ENCODE peak calls at places on chromosome 10, in ten cellular contexts. V, B, K, G, J, T, W, Y, I and H are unnamed samples. For H3K9me3 and H3K36me3, the result is how much of the 10 kb centered on the place peaks cover.

GRCh38 chr10:80283536-80284199 is 5.8 kb downstream of the MAT1A start:
- DNase-seq in V (no peak), B (no peak), K (no peak), G (no peak), J (no peak), T (no peak), W (no peak), Y (no peak), I (no peak), H (no peak)

GRCh38 chr10:21265622-21266021 is 259.9 kb downstream of the SKIDA1 start:
- DNase-seq in V (no peak), B (no peak), K (no peak), G (peak), J (no peak), T (no peak), W (peak), Y (no peak), I (peak), H (no peak)

GRCh38 chr10:127882801-127883459 is 9.8 kb downstream of the CLRN3 start:
- DNase-seq in V (no peak), B (no peak), K (no peak), G (no peak), J (peak), T (no peak), W (no peak), Y (no peak), I (no peak), H (no peak)

GRCh38 chr10:43953672-43954071 is 305.0 kb upstream of the ZNF32 start:
- DNase-seq in V (no peak), B (no peak), K (no peak), G (no peak), J (no peak), T (no peak), W (no peak), Y (no peak), I (no peak), H (peak)

GRCh38 chr10:97861351-97861750 is 11.7 kb downstream of the GOLGA7B start:
- DNase-seq in V (no peak), B (no peak), K (no peak), G (peak), J (no peak), T (peak), W (peak), Y (no peak), I (peak), H (no peak)

GRCh38 chr10:88232029-88232895 is 350.9 kb downstream of the RNLS start:
- DNase-seq in V (peak), B (peak), K (no peak), G (peak), J (peak), T (peak), W (no peak), Y (peak), I (no peak), H (peak)

GRCh38 chr10:100709655-100710054 is 35.7 kb upstream of the PAX2 start:
- DNase-seq in V (no peak), B (no peak), K (no peak), G (no peak), J (no peak), T (no peak), W (no peak), Y (no peak), I (no peak), H (no peak)

GRCh38 chr10:13880760-13881159 is 294.0 kb downstream of the PRPF18 start:
- DNase-seq in V (no peak), B (no peak), K (no peak), G (no peak), J (no peak), T (no peak), W (no peak), Y (no peak), I (no peak), H (no peak)

GRCh38 chr10:32263300-32263699 is 83.7 kb downstream of the EPC1 start:
- DNase-seq in V (no peak), B (no peak), K (no peak), G (no peak), J (no peak), T (no peak), W (no peak), Y (no peak), I (no peak), H (no peak)

GRCh38 chr10:128421731-128422130 is 295.5 kb upstream of the MKI67 start:
- DNase-seq in V (no peak), B (no peak), K (no peak), G (no peak), J (no peak), T (no peak), W (no peak), Y (no peak), I (no peak), H (no peak)

GRCh38 chr10:91088300-91089140 is 131.9 kb upstream of the PCGF5 start:
- DNase-seq in V (no peak), B (no peak), K (no peak), G (peak), J (no peak), T (no peak), W (peak), Y (no peak), I (peak), H (no peak)

GRCh38 chr10:72423426-72423825 is 68.7 kb upstream of the DNAJB12 start:
- DNase-seq in V (no peak), B (no peak), K (no peak), G (no peak), J (no peak), T (no peak), W (no peak), Y (no peak), I (no peak), H (no peak)

GRCh38 chr10:132325969-132326889 is 5.8 kb upstream of the LRRC27 start:
- DNase-seq in V (no peak), B (no peak), K (no peak), G (no peak), J (no peak), T (no peak), W (no peak), Y (no peak), I (no peak), H (no peak)

GRCh38 chr10:43610636-43611035 is 4.4 kb downstream of the ZNF485 start:
- DNase-seq in V (no peak), B (no peak), K (no peak), G (no peak), J (no peak), T (no peak), W (peak), Y (no peak), I (no peak), H (no peak)

GRCh38 chr10:72794260-72794659 is 99.3 kb upstream of the OIT3 start:
- DNase-seq in V (no peak), B (no peak), K (no peak), G (peak), J (no peak), T (no peak), W (peak), Y (no peak), I (peak), H (no peak)

GRCh38 chr10:3902809-3903410 is 117.9 kb upstream of the KLF6 start:
- DNase-seq in V (no peak), B (no peak), K (no peak), G (peak), J (no peak), T (no peak), W (peak), Y (no peak), I (peak), H (no peak)

GRCh38 chr10:43214956-43215561 is 51.8 kb downstream of the RASGEF1A start:
- DNase-seq in V (no peak), B (no peak), K (no peak), G (no peak), J (no peak), T (peak), W (no peak), Y (no peak), I (no peak), H (no peak)

GRCh38 chr10:29239569-29240472 is 49.0 kb upstream of the LYZL1 start:
- DNase-seq in V (no peak), B (no peak), K (no peak), G (peak), J (no peak), T (no peak), W (no peak), Y (no peak), I (peak), H (no peak)

GRCh38 chr10:45566415-45566814 is 106.2 kb downstream of the ZFAND4 start:
- DNase-seq in V (no peak), B (no peak), K (no peak), G (no peak), J (no peak), T (no peak), W (no peak), Y (no peak), I (no peak), H (no peak)

GRCh38 chr10:33163941-33164824 is 170.3 kb downstream of the NRP1 start:
- DNase-seq in V (no peak), B (no peak), K (no peak), G (peak), J (no peak), T (no peak), W (no peak), Y (no peak), I (peak), H (no peak)

GRCh38 chr10:116878123-116878522 is 28.8 kb downstream of the ENO4 start:
- DNase-seq in V (no peak), B (no peak), K (no peak), G (no peak), J (no peak), T (no peak), W (no peak), Y (no peak), I (no peak), H (no peak)

GRCh38 chr10:119246862-119247549 is 39.6 kb downstream of the GRK5 start:
- DNase-seq in V (peak), B (no peak), K (no peak), G (peak), J (no peak), T (peak), W (peak), Y (no peak), I (peak), H (peak)

GRCh38 chr10:13949844-13950542 is 363.2 kb downstream of the PRPF18 start:
- DNase-seq in V (no peak), B (no peak), K (no peak), G (peak), J (no peak), T (no peak), W (peak), Y (no peak), I (peak), H (no peak)

GRCh38 chr10:14678637-14679036 is 96.1 kb downstream of the FAM107B start:
- DNase-seq in V (no peak), B (no peak), K (no peak), G (no peak), J (no peak), T (no peak), W (no peak), Y (no peak), I (no peak), H (no peak)

GRCh38 chr10:97940534-97940933 is 89.9 kb downstream of the CRTAC1 start:
- DNase-seq in V (no peak), B (no peak), K (no peak), G (no peak), J (no peak), T (no peak), W (no peak), Y (no peak), I (no peak), H (no peak)

GRCh38 chr10:29784175-29784773 is 149.5 kb upstream of the SVIL start:
- DNase-seq in V (peak), B (peak), K (peak), G (peak), J (no peak), T (peak), W (peak), Y (no peak), I (peak), H (peak)

GRCh38 chr10:96406091-96406490 is 47.3 kb upstream of the OPALIN start:
- DNase-seq in V (no peak), B (no peak), K (peak), G (no peak), J (no peak), T (no peak), W (no peak), Y (no peak), I (no peak), H (no peak)
- H3K4me3 ChIP-seq in V (no peak), B (no peak), K (no peak), G (no peak), J (no peak), T (no peak), W (no peak), Y (no peak), I (no peak), H (no peak)

GRCh38 chr10:113469796-113470195 is 83.1 kb upstream of the HABP2 start:
- DNase-seq in V (no peak), B (no peak), K (no peak), G (no peak), J (no peak), T (no peak), W (no peak), Y (no peak), I (no peak), H (no peak)
- H3K9me3 ChIP-seq in V (under half), B (under half), K (under half), G (under half), J (under half), T (under half), W (under half), Y (under half), I (under half), H (under half)

GRCh38 chr10:11197854-11198253 is 180.2 kb downstream of the CELF2 start:
- DNase-seq in V (no peak), B (no peak), K (no peak), G (no peak), J (no peak), T (no peak), W (no peak), Y (no peak), I (no peak), H (no peak)
- H3K36me3 ChIP-seq in V (under half), B (under half), K (under half), G (under half), J (under half), T (under half), W (under half), Y (under half), I (under half), H (under half)

DNA sequence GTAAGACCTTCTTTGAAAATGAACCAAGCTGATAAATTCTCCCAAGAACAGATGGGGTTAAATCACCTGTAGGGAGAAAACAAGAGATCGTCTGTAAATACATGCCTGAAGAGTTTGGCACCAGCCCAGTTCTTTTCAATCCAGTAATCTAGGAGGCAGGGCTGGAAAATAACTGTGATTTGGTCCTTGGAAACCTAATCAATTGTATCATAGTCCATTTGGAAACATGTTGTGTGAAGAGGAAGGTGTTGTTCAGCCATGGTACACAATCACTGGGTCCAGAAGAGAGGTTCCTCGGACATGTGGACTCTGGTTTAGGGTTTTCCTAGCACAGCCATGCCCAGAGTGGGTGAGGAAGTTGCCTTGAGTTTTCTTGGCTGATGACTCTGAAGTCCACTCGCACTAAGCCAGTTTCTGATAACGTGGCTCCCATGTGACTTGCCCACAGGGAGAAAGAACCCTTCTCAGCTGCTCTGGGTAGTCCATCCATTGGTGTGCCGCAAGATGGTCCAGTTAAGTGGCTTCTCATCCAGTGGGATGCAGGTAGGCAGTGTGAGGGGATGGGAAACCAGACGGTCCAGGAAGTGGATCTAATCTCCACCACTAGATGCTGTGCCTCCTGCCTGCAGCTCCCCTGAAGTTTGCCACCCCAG is 5.1 kb downstream of the BLNK start:
- DNase-seq in V (no peak), B (no peak), K (no peak), G (no peak), J (no peak), T (no peak), W (no peak), Y (no peak), I (no peak), H (no peak)
- H3K4me3 ChIP-seq in V (no peak), B (no peak), K (no peak), G (no peak), J (no peak), T (no peak), W (no peak), Y (no peak), I (no peak), H (no peak)

GRCh38 chr10:9999627-10000026 is 1018.0 kb upstream of the CELF2 start:
- DNase-seq in V (no peak), B (no peak), K (no peak), G (no peak), J (no peak), T (no peak), W (no peak), Y (no peak), I (no peak), H (no peak)
- H3K9me3 ChIP-seq in V (under half), B (under half), K (under half), G (under half), J (under half), T (under half), W (under half), Y (under half), I (under half), H (under half)

DNA sequence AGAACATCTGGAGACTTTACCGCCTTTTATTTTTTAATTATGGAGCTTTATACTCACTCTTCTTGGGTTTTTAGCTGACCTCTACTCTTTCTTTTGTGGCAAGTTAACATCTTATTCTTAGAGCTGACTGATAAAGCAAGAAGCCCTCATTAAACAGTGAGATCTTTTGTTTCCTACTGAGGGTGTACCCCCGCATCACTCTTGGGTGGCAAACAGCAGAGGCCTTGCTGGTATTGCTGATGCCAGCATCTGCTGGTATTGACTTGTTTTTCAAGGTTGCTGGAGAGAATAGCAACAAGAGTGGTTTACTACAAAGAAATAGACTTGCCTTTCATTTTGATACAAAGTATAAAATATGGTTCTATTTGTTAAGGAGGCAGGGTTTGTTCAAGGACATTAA is 154.7 kb downstream of the ARID5B start:
- DNase-seq in V (no peak), B (no peak), K (no peak), G (no peak), J (no peak), T (no peak), W (no peak), Y (no peak), I (peak), H (no peak)
- H3K36me3 ChIP-seq in V (under half), B (under half), K (under half), G (under half), J (under half), T (under half), W (half or more), Y (under half), I (under half), H (under half)

DNA sequence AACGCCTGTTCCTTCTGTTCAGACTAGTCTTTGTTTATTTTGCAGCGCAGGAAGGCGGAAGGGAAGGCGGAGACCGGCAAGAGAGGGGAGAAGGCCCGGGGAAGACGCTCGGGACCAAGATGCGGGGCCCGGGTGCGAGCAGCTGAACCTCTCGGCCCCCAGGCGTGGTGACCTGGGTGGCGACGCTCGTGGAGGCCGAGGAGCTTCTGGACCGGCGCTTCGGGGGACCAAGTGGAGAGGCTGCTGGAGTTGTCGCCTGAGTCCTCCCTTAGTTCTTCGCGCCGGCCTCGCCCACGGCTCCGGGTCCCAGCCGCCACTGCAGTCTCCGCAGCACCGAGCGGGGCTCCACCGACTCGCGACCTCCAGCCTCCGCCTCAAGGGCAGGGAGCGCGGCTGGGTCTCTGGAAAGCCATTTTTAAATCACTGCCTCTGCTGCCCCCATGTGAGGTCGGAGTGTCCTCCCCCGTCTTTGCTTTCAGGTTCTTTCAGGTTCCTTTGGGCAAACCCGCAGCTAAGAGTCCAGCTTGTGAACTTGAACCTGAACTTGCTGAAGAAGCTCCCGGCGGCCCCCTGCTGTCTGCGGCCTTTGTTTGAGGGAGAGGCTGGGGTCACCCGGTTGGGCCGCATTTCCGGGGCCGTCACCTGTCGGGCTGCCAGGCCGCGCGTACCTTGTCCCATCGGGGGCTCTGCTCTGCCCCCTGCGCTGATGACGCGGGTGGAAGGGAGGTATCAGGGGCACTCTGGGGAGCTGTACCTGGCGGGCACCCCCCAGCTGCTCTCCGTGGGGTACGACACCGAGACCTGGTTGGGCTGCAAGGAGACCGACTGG is 136.0 kb downstream of the KIF20B start:
- DNase-seq in V (peak), B (peak), K (no peak), G (peak), J (peak), T (no peak), W (peak), Y (peak), I (no peak), H (no peak)
- H3K4me3 ChIP-seq in V (peak), B (peak), K (peak), G (no peak), J (peak), T (peak), W (peak), Y (peak), I (no peak), H (peak)

GRCh38 chr10:123399276-123399839 is 245.2 kb downstream of the BUB3 start:
- DNase-seq in V (no peak), B (no peak), K (no peak), G (no peak), J (no peak), T (no peak), W (no peak), Y (no peak), I (no peak), H (no peak)
- H3K9me3 ChIP-seq in V (under half), B (under half), K (under half), G (under half), J (under half), T (under half), W (under half), Y (under half), I (under half), H (under half)